ENCODE peak calls at places on chromosomes 5 and 9, in five cellular contexts. One of them, this sample, is unnamed.

GRCh38 chr5:59813761-59814562 is 79.6 kb downstream of the PDE4D start:
- DNase-seq in tibial artery: no peak
- DNase-seq in neural progenitor cell: peak; percentile 68
- DNase-seq in CD8-positive, alpha-beta T cell: no peak
- DNase-seq in neuronal stem cell: peak; percentile 54
- DNase-seq in this sample: no peak

GRCh38 chr5:150000990-150001659 is 586 bp downstream of the HMGXB3 start:
- DNase-seq in tibial artery: peak; percentile 41
- DNase-seq in neural progenitor cell: peak; percentile 76
- DNase-seq in CD8-positive, alpha-beta T cell: peak; percentile 57
- DNase-seq in neuronal stem cell: peak; percentile 32
- DNase-seq in this sample: peak; percentile 38

GRCh38 chr5:143739741-143740140 is 72.2 kb upstream of the HMHB1 start:
- DNase-seq in tibial artery: no peak
- DNase-seq in neural progenitor cell: no peak
- DNase-seq in CD8-positive, alpha-beta T cell: no peak
- DNase-seq in neuronal stem cell: no peak
- DNase-seq in this sample: no peak

GRCh38 chr9:71620806-71621205 is 147.5 kb downstream of the CEMIP2 start:
- DNase-seq in tibial artery: no peak
- DNase-seq in neural progenitor cell: no peak
- DNase-seq in CD8-positive, alpha-beta T cell: no peak
- DNase-seq in neuronal stem cell: no peak
- DNase-seq in this sample: no peak

GRCh38 chr5:53246042-53246836 is 136.7 kb upstream of the MOCS2 start:
- DNase-seq in tibial artery: no peak
- DNase-seq in neural progenitor cell: no peak
- DNase-seq in CD8-positive, alpha-beta T cell: no peak
- DNase-seq in neuronal stem cell: no peak
- DNase-seq in this sample: no peak

GRCh38 chr5:180433029-180433416 is 61.2 kb upstream of the CNOT6 start:
- DNase-seq in tibial artery: no peak
- DNase-seq in neural progenitor cell: no peak
- DNase-seq in CD8-positive, alpha-beta T cell: no peak
- DNase-seq in neuronal stem cell: no peak
- DNase-seq in this sample: no peak

GRCh38 chr9:123637940-123638634 is 282.1 kb downstream of the CRB2 start:
- DNase-seq in tibial artery: no peak
- DNase-seq in neural progenitor cell: no peak
- DNase-seq in CD8-positive, alpha-beta T cell: peak; percentile 54
- DNase-seq in neuronal stem cell: no peak
- DNase-seq in this sample: no peak

GRCh38 chr5:135218486-135218755 is 180.6 kb downstream of the MACROH2A1 start:
- DNase-seq in tibial artery: no peak
- DNase-seq in neural progenitor cell: no peak
- DNase-seq in CD8-positive, alpha-beta T cell: no peak
- DNase-seq in neuronal stem cell: no peak
- DNase-seq in this sample: no peak

GRCh38 chr5:98069876-98070512 is 703.5 kb upstream of the RGMB start:
- DNase-seq in tibial artery: no peak
- DNase-seq in neural progenitor cell: no peak
- DNase-seq in CD8-positive, alpha-beta T cell: no peak
- DNase-seq in neuronal stem cell: no peak
- DNase-seq in this sample: no peak

GRCh38 chr9:133137451-133138231 is 16.6 kb upstream of the RALGDS start:
- DNase-seq in tibial artery: no peak
- DNase-seq in neural progenitor cell: no peak
- DNase-seq in CD8-positive, alpha-beta T cell: no peak
- DNase-seq in neuronal stem cell: no peak
- DNase-seq in this sample: no peak

GRCh38 chr5:30937070-30937469 is 256.4 kb upstream of the CDH6 start:
- DNase-seq in tibial artery: no peak
- DNase-seq in neural progenitor cell: no peak
- DNase-seq in CD8-positive, alpha-beta T cell: no peak
- DNase-seq in neuronal stem cell: peak; percentile 9
- DNase-seq in this sample: no peak

GRCh38 chr5:94908889-94909480 is 290.5 kb downstream of the SLF1 start:
- DNase-seq in tibial artery: no peak
- DNase-seq in neural progenitor cell: peak; percentile 50
- DNase-seq in CD8-positive, alpha-beta T cell: no peak
- DNase-seq in neuronal stem cell: peak; percentile 24
- DNase-seq in this sample: no peak

GRCh38 chr9:114035845-114036785 is 42.0 kb downstream of the AMBP start:
- DNase-seq in tibial artery: no peak
- DNase-seq in neural progenitor cell: no peak
- DNase-seq in CD8-positive, alpha-beta T cell: peak; percentile 32
- DNase-seq in neuronal stem cell: no peak
- DNase-seq in this sample: peak; percentile 37

GRCh38 chr5:93580387-93581100 is 475 bp downstream of the NR2F1-AS1 start:
- DNase-seq in tibial artery: no peak
- DNase-seq in neural progenitor cell: peak; percentile 42
- DNase-seq in CD8-positive, alpha-beta T cell: no peak
- DNase-seq in neuronal stem cell: no peak
- DNase-seq in this sample: no peak

GRCh38 chr9:135301271-135302263 is 178.0 kb upstream of the PPP1R26 start:
- DNase-seq in tibial artery: no peak
- DNase-seq in neural progenitor cell: no peak
- DNase-seq in CD8-positive, alpha-beta T cell: peak; percentile 37
- DNase-seq in neuronal stem cell: no peak
- DNase-seq in this sample: no peak

GRCh38 chr5:33941090-33941489 is 4.9 kb downstream of the RXFP3 start:
- DNase-seq in tibial artery: no peak
- DNase-seq in neural progenitor cell: no peak
- DNase-seq in CD8-positive, alpha-beta T cell: no peak
- DNase-seq in neuronal stem cell: no peak
- DNase-seq in this sample: no peak

GRCh38 chr5:142770650-142771609 is 753 bp downstream of the ARHGAP26 start:
- DNase-seq in tibial artery: no peak
- DNase-seq in neural progenitor cell: peak; percentile 81
- DNase-seq in CD8-positive, alpha-beta T cell: peak; percentile 78
- DNase-seq in neuronal stem cell: peak; percentile 65
- DNase-seq in this sample: peak; percentile 82

GRCh38 chr9:133995012-133995896 is 3.1 kb upstream of the VAV2 start:
- DNase-seq in tibial artery: no peak
- DNase-seq in neural progenitor cell: no peak
- DNase-seq in CD8-positive, alpha-beta T cell: no peak
- DNase-seq in neuronal stem cell: no peak
- DNase-seq in this sample: no peak

GRCh38 chr5:168215646-168216045 is 75.8 kb upstream of the WWC1 start:
- DNase-seq in tibial artery: no peak
- DNase-seq in neural progenitor cell: peak; percentile 34
- DNase-seq in CD8-positive, alpha-beta T cell: no peak
- DNase-seq in neuronal stem cell: no peak
- DNase-seq in this sample: no peak

GRCh38 chr9:76634356-76635054 is 129.7 kb upstream of the PCA3 start:
- DNase-seq in tibial artery: no peak
- DNase-seq in neural progenitor cell: no peak
- DNase-seq in CD8-positive, alpha-beta T cell: no peak
- DNase-seq in neuronal stem cell: no peak
- DNase-seq in this sample: no peak

GRCh38 chr9:3150030-3150429 is 306.1 kb upstream of the PUM3 start:
- DNase-seq in tibial artery: no peak
- DNase-seq in neural progenitor cell: no peak
- DNase-seq in CD8-positive, alpha-beta T cell: no peak
- DNase-seq in neuronal stem cell: no peak
- DNase-seq in this sample: no peak

GRCh38 chr9:122389799-122390481 is 19.1 kb downstream of the PTGS1 start:
- DNase-seq in tibial artery: no peak
- DNase-seq in neural progenitor cell: no peak
- DNase-seq in CD8-positive, alpha-beta T cell: no peak
- DNase-seq in neuronal stem cell: no peak
- DNase-seq in this sample: no peak

GRCh38 chr9:101478906-101479305 is 43.3 kb upstream of the ALDOB start:
- DNase-seq in tibial artery: no peak
- DNase-seq in neural progenitor cell: no peak
- DNase-seq in CD8-positive, alpha-beta T cell: no peak
- DNase-seq in neuronal stem cell: no peak
- DNase-seq in this sample: no peak

GRCh38 chr9:94042516-94042915 is 41.7 kb upstream of the PTPDC1 start:
- DNase-seq in tibial artery: no peak
- DNase-seq in neural progenitor cell: no peak
- DNase-seq in CD8-positive, alpha-beta T cell: no peak
- DNase-seq in neuronal stem cell: no peak
- DNase-seq in this sample: no peak

GRCh38 chr5:123997354-123998215 is 485.6 kb downstream of the CSNK1G3 start:
- DNase-seq in tibial artery: no peak
- DNase-seq in neural progenitor cell: no peak
- DNase-seq in CD8-positive, alpha-beta T cell: no peak
- DNase-seq in neuronal stem cell: peak; percentile 35
- DNase-seq in this sample: no peak

GRCh38 chr9:111400564-111400898 is 70.5 kb upstream of the OR2K2 start:
- DNase-seq in tibial artery: no peak
- DNase-seq in neural progenitor cell: no peak
- DNase-seq in CD8-positive, alpha-beta T cell: no peak
- DNase-seq in neuronal stem cell: no peak
- DNase-seq in this sample: no peak

GRCh38 chr5:109199294-109199693 is 210.5 kb downstream of the PJA2 start:
- DNase-seq in tibial artery: no peak
- DNase-seq in neural progenitor cell: no peak
- DNase-seq in CD8-positive, alpha-beta T cell: no peak
- DNase-seq in neuronal stem cell: no peak
- DNase-seq in this sample: no peak

GRCh38 chr9:77909306-77909705 is 122.3 kb downstream of the GNAQ start:
- DNase-seq in tibial artery: no peak
- DNase-seq in neural progenitor cell: no peak
- DNase-seq in CD8-positive, alpha-beta T cell: no peak
- DNase-seq in neuronal stem cell: no peak
- DNase-seq in this sample: no peak

GRCh38 chr9:110814159-110814558 is 145.6 kb downstream of the MUSK start:
- DNase-seq in tibial artery: no peak
- DNase-seq in neural progenitor cell: no peak
- DNase-seq in CD8-positive, alpha-beta T cell: no peak
- DNase-seq in neuronal stem cell: no peak
- DNase-seq in this sample: no peak

GRCh38 chr5:149654893-149655505 is 73.7 kb downstream of the ARHGEF37 start:
- DNase-seq in tibial artery: no peak
- DNase-seq in neural progenitor cell: no peak
- DNase-seq in CD8-positive, alpha-beta T cell: no peak
- DNase-seq in neuronal stem cell: no peak
- DNase-seq in this sample: no peak

GRCh38 chr5:149063017-149063687 is at the start of gene SH3TC2:
- DNase-seq in tibial artery: no peak
- DNase-seq in neural progenitor cell: peak; percentile 83
- DNase-seq in CD8-positive, alpha-beta T cell: no peak
- DNase-seq in neuronal stem cell: peak; percentile 51
- DNase-seq in this sample: peak; percentile 69

GRCh38 chr9:115328228-115328627 is 210.3 kb upstream of the TNC start:
- DNase-seq in tibial artery: peak; percentile 69
- DNase-seq in neural progenitor cell: no peak
- DNase-seq in CD8-positive, alpha-beta T cell: no peak
- DNase-seq in neuronal stem cell: no peak
- DNase-seq in this sample: peak; percentile 34

GRCh38 chr9:126619336-126619919 is 5.7 kb downstream of the LMX1B start:
- DNase-seq in tibial artery: no peak
- DNase-seq in neural progenitor cell: no peak
- DNase-seq in CD8-positive, alpha-beta T cell: no peak
- DNase-seq in neuronal stem cell: no peak
- DNase-seq in this sample: no peak

DNA sequence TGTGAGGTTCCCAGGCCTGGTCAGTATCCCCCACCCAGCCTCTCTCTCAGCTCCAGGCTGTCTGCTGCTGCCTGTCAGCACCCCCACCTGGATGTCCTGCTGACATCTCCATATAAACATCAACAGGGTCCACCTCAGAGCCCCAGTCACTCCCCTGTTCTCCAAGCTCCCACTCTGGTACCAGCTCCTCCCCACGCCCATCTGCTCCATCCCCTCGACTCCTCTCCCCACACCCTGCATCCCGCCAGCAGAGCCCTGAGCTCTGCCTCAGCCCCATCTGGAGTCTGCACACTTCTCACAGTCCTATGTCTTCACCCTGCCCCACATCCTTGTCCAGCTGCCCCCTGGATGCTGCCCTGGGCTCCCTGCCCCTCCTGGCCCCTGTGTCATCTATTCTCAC is 67.7 kb upstream of the LRRTM2 start:
- DNase-seq in tibial artery: no peak
- DNase-seq in neural progenitor cell: no peak
- DNase-seq in CD8-positive, alpha-beta T cell: no peak
- DNase-seq in neuronal stem cell: no peak
- DNase-seq in this sample: no peak
- H3K27ac ChIP-seq in tibial artery: no peak overlapping the region
- H3K27ac ChIP-seq in neural progenitor cell: no peak overlapping the region
- H3K27ac ChIP-seq in CD8-positive, alpha-beta T cell: no peak overlapping the region
- H3K27ac ChIP-seq in neuronal stem cell: no peak overlapping the region
- H3K27ac ChIP-seq in this sample: no peak overlapping the region

GRCh38 chr9:117649126-117649525 is 55.1 kb upstream of the TLR4 start:
- DNase-seq in tibial artery: no peak
- DNase-seq in neural progenitor cell: no peak
- DNase-seq in CD8-positive, alpha-beta T cell: no peak
- DNase-seq in neuronal stem cell: no peak
- DNase-seq in this sample: no peak

GRCh38 chr9:117643288-117643654 is 60.9 kb upstream of the TLR4 start:
- DNase-seq in tibial artery: no peak
- DNase-seq in neural progenitor cell: no peak
- DNase-seq in CD8-positive, alpha-beta T cell: no peak
- DNase-seq in neuronal stem cell: no peak
- DNase-seq in this sample: no peak

GRCh38 chr9:117645245-117645636 is 59.0 kb upstream of the TLR4 start:
- DNase-seq in tibial artery: no peak
- DNase-seq in neural progenitor cell: peak; percentile 28
- DNase-seq in CD8-positive, alpha-beta T cell: no peak
- DNase-seq in neuronal stem cell: no peak
- DNase-seq in this sample: no peak

GRCh38 chr9:117644133-117644532 is 60.1 kb upstream of the TLR4 start:
- DNase-seq in tibial artery: no peak
- DNase-seq in neural progenitor cell: no peak
- DNase-seq in CD8-positive, alpha-beta T cell: no peak
- DNase-seq in neuronal stem cell: no peak
- DNase-seq in this sample: no peak

GRCh38 chr9:117644607-117645244 is 59.5 kb upstream of the TLR4 start:
- DNase-seq in tibial artery: peak; percentile 72
- DNase-seq in neural progenitor cell: peak; percentile 76
- DNase-seq in CD8-positive, alpha-beta T cell: peak; percentile 58
- DNase-seq in neuronal stem cell: peak; percentile 62
- DNase-seq in this sample: peak; percentile 71
- H3K4me3 ChIP-seq in tibial artery: peak overlapping the region; percentile 20
- H3K4me3 ChIP-seq in neural progenitor cell: no peak overlapping the region
- H3K4me3 ChIP-seq in CD8-positive, alpha-beta T cell: no peak overlapping the region
- H3K4me3 ChIP-seq in neuronal stem cell: no peak overlapping the region
- H3K4me3 ChIP-seq in this sample: no peak overlapping the region

GRCh38 chr5:172902497-172903472 is 56.4 kb upstream of the RPL26L1 start:
- DNase-seq in tibial artery: peak; percentile 79
- DNase-seq in neural progenitor cell: peak; percentile 61
- DNase-seq in CD8-positive, alpha-beta T cell: no peak
- DNase-seq in neuronal stem cell: peak; percentile 24
- DNase-seq in this sample: peak; percentile 87
- H3K4me1 ChIP-seq in tibial artery: peaks cover 85% of the 10 kb centered on the region
- H3K4me1 ChIP-seq in neural progenitor cell: peaks cover 22% of the 10 kb centered on the region
- H3K4me1 ChIP-seq in CD8-positive, alpha-beta T cell: peaks cover 2% of the 10 kb centered on the region
- H3K4me1 ChIP-seq in neuronal stem cell: peaks cover 18% of the 10 kb centered on the region
- H3K4me1 ChIP-seq in this sample: peaks cover 74% of the 10 kb centered on the region

GRCh38 chr9:88993871-88994819 is 2.9 kb downstream of the S1PR3 start:
- DNase-seq in tibial artery: peak; percentile 19
- DNase-seq in neural progenitor cell: no peak
- DNase-seq in CD8-positive, alpha-beta T cell: peak; percentile 35
- DNase-seq in neuronal stem cell: no peak
- DNase-seq in this sample: no peak
- H3K27ac ChIP-seq in tibial artery: peak overlapping the region; percentile 54
- H3K27ac ChIP-seq in neural progenitor cell: no peak overlapping the region
- H3K27ac ChIP-seq in CD8-positive, alpha-beta T cell: no peak overlapping the region
- H3K27ac ChIP-seq in neuronal stem cell: no peak overlapping the region
- H3K27ac ChIP-seq in this sample: no peak overlapping the region